ENCODE peak calls at places on chromosomes 11 and 22, in nine cellular contexts. I is fibroblast of pulmonary artery, X is choroid plexus epithelial cell, V is left ventricle myocardium inferior, Q is GM23338, P is epithelial cell of esophagus, S is dorsolateral prefrontal cortex, L is colonic mucosa, T is A673. R is an unnamed sample.
A peak's percentile ranks its signal among the peaks of the same experiment; 100 is the strongest.

GRCh38 chr22:35991168-35991567 is 37.5 kb downstream of the RBFOX2 start:
- DNase-seq in S (no peak), T (no peak), V (no peak), I (peak; percentile 56), L (no peak), P (no peak), X (peak; percentile 67), Q (no peak), R (no peak)

GRCh38 chr11:116851631-116852030 is 14.2 kb upstream of the APOA1 start:
- DNase-seq in P (no peak), I (peak; percentile 59), L (no peak), V (no peak), T (peak; percentile 65), S (no peak), X (no peak), Q (no peak), R (no peak)

GRCh38 chr11:65066805-65067291 is 8.5 kb upstream of the NAALADL1 start:
- DNase-seq in T (no peak), L (no peak), V (no peak), Q (peak; percentile 77), S (no peak), I (no peak), X (no peak), P (no peak), R (no peak)

GRCh38 chr11:59573216-59573615 is 42.4 kb downstream of the OSBP start:
- DNase-seq in T (no peak), L (no peak), I (peak; percentile 84), P (peak; percentile 49), Q (no peak), X (peak; percentile 97), V (no peak), S (no peak), R (no peak)

GRCh38 chr11:60345489-60345888 is 18.4 kb downstream of the MS4A6E start:
- DNase-seq in V (no peak), I (no peak), T (peak; percentile 49), Q (peak; percentile 69), L (no peak), P (peak; percentile 15), X (peak; percentile 12), S (no peak), R (no peak)

GRCh38 chr11:92826597-92826996 is 142.9 kb upstream of the MTNR1B start:
- DNase-seq in V (no peak), I (no peak), X (no peak), L (no peak), S (no peak), Q (peak; percentile 39), T (no peak), P (no peak), R (no peak)

GRCh38 chr11:20353829-20354434 is 9.6 kb upstream of the HTATIP2 start:
- DNase-seq in V (no peak), P (peak; percentile 60), I (peak; percentile 61), S (no peak), X (peak; percentile 71), Q (peak; percentile 72), L (no peak), T (peak; percentile 38), R (no peak)

GRCh38 chr22:33443688-33444087 is 385.5 kb upstream of the SYN3 start:
- DNase-seq in T (no peak), V (no peak), P (no peak), X (no peak), S (no peak), I (no peak), L (no peak), Q (no peak), R (no peak)

GRCh38 chr11:17649261-17649660 is 70.1 kb upstream of the MYOD1 start:
- DNase-seq in X (no peak), V (no peak), Q (no peak), S (no peak), T (no peak), L (no peak), I (no peak), P (no peak), R (no peak)

GRCh38 chr22:48857202-48857805 is 970.4 kb downstream of the BRD1 start:
- DNase-seq in X (no peak), P (no peak), T (no peak), Q (no peak), S (no peak), I (no peak), L (no peak), V (no peak), R (no peak)

GRCh38 chr11:120938255-120938654 is 85.6 kb upstream of the TBCEL start:
- DNase-seq in Q (no peak), T (no peak), S (no peak), X (no peak), P (no peak), L (no peak), V (no peak), I (no peak), R (no peak)

GRCh38 chr11:76566811-76567210 is 103.7 kb downstream of the LRRC32 start:
- DNase-seq in I (no peak), X (peak; percentile 78), S (no peak), L (no peak), Q (no peak), P (no peak), V (no peak), T (no peak), R (no peak)

GRCh38 chr22:40385041-40385782 is 14.8 kb downstream of the SGSM3 start:
- DNase-seq in I (no peak), X (no peak), Q (no peak), S (no peak), L (no peak), T (peak; percentile 66), V (no peak), P (peak; percentile 39), R (peak; percentile 48)

GRCh38 chr11:109435121-109435742 is 13.2 kb downstream of the C11orf87 start:
- DNase-seq in V (no peak), P (peak; percentile 90), I (no peak), X (no peak), Q (no peak), S (no peak), T (no peak), L (no peak), R (no peak)

GRCh38 chr22:20221421-20222340 is 46.4 kb downstream of the RTN4R start:
- DNase-seq in T (no peak), Q (no peak), S (no peak), P (no peak), L (no peak), I (no peak), X (no peak), V (peak; percentile 38), R (no peak)

GRCh38 chr22:27327981-27328721 is 473.4 kb downstream of the MN1 start:
- DNase-seq in V (no peak), Q (no peak), T (no peak), L (no peak), P (peak; percentile 25), X (no peak), S (no peak), I (no peak), R (no peak)

GRCh38 chr11:94767701-94768601 is at the start of gene AMOTL1:
- DNase-seq in L (peak; percentile 63), S (peak; percentile 80), Q (peak; percentile 92), I (peak; percentile 86), V (peak; percentile 90), T (peak; percentile 99), X (peak; percentile 86), P (peak; percentile 91), R (no peak)
- TF ChIP-seq CTCF in L (no peak), S (peak; percentile 11), Q (peak; percentile 34), I (no peak), V (no peak), T (no peak), X (no peak), P (no peak), R (no peak)

DNA sequence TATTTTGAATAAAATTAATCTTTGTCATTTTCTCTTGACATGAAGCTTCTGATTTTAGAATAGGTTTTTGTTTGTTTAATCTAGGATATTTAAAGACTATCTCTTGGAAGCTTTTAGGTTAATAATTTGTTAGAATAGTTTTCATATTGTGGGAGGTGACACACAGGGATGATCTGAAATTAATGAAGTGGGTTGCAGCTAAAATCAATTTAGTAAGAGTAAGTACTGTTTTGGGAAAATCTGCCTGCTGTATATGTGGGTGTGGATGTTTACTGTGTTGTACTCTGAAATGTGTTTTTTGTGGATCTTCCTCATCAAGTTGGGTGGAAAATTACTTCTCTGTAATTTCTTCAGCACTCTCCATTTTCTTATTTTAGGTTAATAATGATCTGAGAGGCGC is 67.3 kb downstream of the BID start:
- DNase-seq in L (no peak), P (no peak), Q (no peak), S (no peak), I (no peak), X (no peak), V (no peak), T (no peak), R (no peak)
- H3K4me3 ChIP-seq in L (peak overlapping the region; percentile 1), P (no peak overlapping the region), Q (no peak overlapping the region), S (peak overlapping the region; percentile 63), I (peak overlapping the region; percentile 50), X (peak overlapping the region; percentile 56), V (peak overlapping the region; percentile 52), T (peak overlapping the region; percentile 24), R (no peak overlapping the region)

GRCh38 chr11:279966-280761 is 2.0 kb downstream of the NLRP6 start:
- DNase-seq in L (peak; percentile 57), P (peak; percentile 47), Q (peak; percentile 74), S (peak; percentile 34), V (no peak), I (peak; percentile 35), T (no peak), X (peak; percentile 33), R (no peak)
- TF ChIP-seq CTCF in L (no peak), P (no peak), Q (peak; percentile 13), S (no peak), V (no peak), I (no peak), T (peak; percentile 8), X (no peak), R (no peak)

DNA sequence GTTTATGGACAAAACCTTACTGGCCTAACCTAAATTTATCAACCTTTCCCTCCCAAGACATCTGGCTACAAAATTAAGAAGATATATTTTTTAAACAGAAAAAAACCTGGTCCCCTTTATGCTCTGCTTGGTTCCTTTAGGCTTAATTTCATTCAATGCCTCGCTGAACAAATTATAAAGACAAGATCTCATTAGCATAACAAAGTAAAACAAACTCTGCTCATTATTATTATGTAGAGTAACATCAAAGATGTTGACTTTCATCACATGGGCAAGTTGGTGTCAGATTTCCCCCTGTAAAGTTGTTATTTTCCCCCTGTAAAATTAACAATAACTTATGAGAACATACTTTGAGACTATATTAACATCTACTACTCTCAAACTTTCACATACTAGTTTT is 11.0 kb downstream of the RRAS2 start:
- DNase-seq in X (no peak), L (no peak), T (peak; percentile 14), S (no peak), I (no peak), Q (no peak), P (no peak), V (no peak), R (no peak)
- H3K4me3 ChIP-seq in X (no peak overlapping the region), L (no peak overlapping the region), T (no peak overlapping the region), S (no peak overlapping the region), I (no peak overlapping the region), Q (peak overlapping the region; percentile 11), P (no peak overlapping the region), V (no peak overlapping the region), R (no peak overlapping the region)